ENCODE peak calls at places on chromosomes 7 and 10, in eight cellular contexts. I is HCT116, L is keratinocyte, O is cardiac muscle cell, Y is H1, V is fibroblast of lung, E is kidney epithelial cell, N is heart left ventricle. G is an unnamed sample. For H3K36me3, the result is how much of the 10 kb centered on the place peaks cover.

GRCh38 chr10:121900443-121901174 is 27.2 kb downstream of the ATE1 start:
- DNase-seq in I (peak), L (peak), O (peak), Y (no peak), V (peak), E (peak), N (no peak), G (no peak)

GRCh38 chr10:103545366-103545765 is 51.9 kb downstream of the NEURL1 start:
- DNase-seq in I (no peak), L (no peak), O (no peak), Y (no peak), V (no peak), E (no peak), N (no peak), G (no peak)

GRCh38 chr7:73850781-73851207 is 8.5 kb upstream of the METTL27 start:
- DNase-seq in I (peak), L (peak), O (peak), Y (no peak), V (peak), E (peak), N (peak), G (peak)

GRCh38 chr7:126715076-126715475 is 537.7 kb downstream of the GRM8 start:
- DNase-seq in I (no peak), L (no peak), O (no peak), Y (no peak), V (no peak), E (no peak), N (no peak), G (no peak)

GRCh38 chr7:144723311-144723710 is 112.5 kb downstream of the TPK1 start:
- DNase-seq in I (no peak), L (no peak), O (no peak), Y (no peak), V (no peak), E (no peak), N (no peak), G (no peak)

GRCh38 chr7:985915-986741 is 3.1 kb downstream of the CYP2W1 start:
- DNase-seq in I (no peak), L (no peak), O (peak), Y (no peak), V (peak), E (no peak), N (no peak), G (no peak)

GRCh38 chr10:79292789-79293746 is 54.2 kb upstream of the PPIF start:
- DNase-seq in I (no peak), L (no peak), O (no peak), Y (no peak), V (no peak), E (no peak), N (no peak), G (no peak)

GRCh38 chr7:75866497-75867389 is 12.1 kb upstream of the RHBDD2 start:
- DNase-seq in I (peak), L (no peak), O (peak), Y (no peak), V (peak), E (no peak), N (no peak), G (no peak)

GRCh38 chr7:133054167-133054840 is 27.6 kb downstream of the CHCHD3 start:
- DNase-seq in I (no peak), L (no peak), O (no peak), Y (no peak), V (peak), E (no peak), N (no peak), G (no peak)

GRCh38 chr10:103241262-103242011 is 4.2 kb upstream of the RPEL1 start:
- DNase-seq in I (peak), L (no peak), O (no peak), Y (no peak), V (peak), E (peak), N (no peak), G (no peak)

GRCh38 chr7:132466367-132466766 is 109.9 kb downstream of the PLXNA4 start:
- DNase-seq in I (no peak), L (no peak), O (no peak), Y (no peak), V (no peak), E (no peak), N (no peak), G (no peak)

GRCh38 chr7:66748127-66748511 is 7.6 kb downstream of the RABGEF1 start:
- DNase-seq in I (no peak), L (no peak), O (no peak), Y (no peak), V (no peak), E (no peak), N (no peak), G (peak)

GRCh38 chr10:101749033-101749432 is 26.9 kb downstream of the FGF8 start:
- DNase-seq in I (peak), L (no peak), O (peak), Y (peak), V (no peak), E (no peak), N (no peak), G (no peak)
- TF ChIP-seq CTCF in I (peak), L (no peak), O (peak), Y (peak), V (no peak), E (peak), N (no peak), G (no peak)

DNA sequence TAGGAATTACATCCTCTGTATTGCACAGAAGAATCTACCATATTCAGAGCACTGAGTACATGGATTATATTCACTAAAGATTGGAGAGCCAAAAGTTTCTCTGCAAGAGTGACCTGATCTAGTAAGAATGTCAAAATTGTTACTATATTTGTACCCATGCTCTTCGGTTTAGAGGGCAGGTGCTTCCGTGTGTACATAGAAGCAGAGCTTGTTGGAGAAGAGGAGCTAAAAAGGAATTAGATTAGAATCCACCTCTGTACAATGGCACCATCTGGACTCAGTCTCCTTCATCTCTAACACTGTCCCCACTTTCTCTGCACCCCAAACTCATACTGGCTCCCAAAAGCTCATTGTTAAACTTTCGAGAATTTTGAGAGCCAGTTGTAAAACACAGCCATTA is 8.3 kb downstream of the CALD1 start:
- DNase-seq in I (no peak), L (no peak), O (no peak), Y (no peak), V (no peak), E (no peak), N (no peak), G (no peak)
- H3K36me3 ChIP-seq in I (under half), L (under half), O (under half), Y (under half), V (under half), E (under half), N (under half), G (under half)

GRCh38 chr7:101948650-101949049 is 131.2 kb downstream of the CUX1 start:
- DNase-seq in I (no peak), L (no peak), O (no peak), Y (no peak), V (no peak), E (no peak), N (no peak), G (no peak)
- TF ChIP-seq CTCF in I (no peak), L (no peak), O (no peak), Y (no peak), V (no peak), E (no peak), N (no peak), G (no peak)

DNA sequence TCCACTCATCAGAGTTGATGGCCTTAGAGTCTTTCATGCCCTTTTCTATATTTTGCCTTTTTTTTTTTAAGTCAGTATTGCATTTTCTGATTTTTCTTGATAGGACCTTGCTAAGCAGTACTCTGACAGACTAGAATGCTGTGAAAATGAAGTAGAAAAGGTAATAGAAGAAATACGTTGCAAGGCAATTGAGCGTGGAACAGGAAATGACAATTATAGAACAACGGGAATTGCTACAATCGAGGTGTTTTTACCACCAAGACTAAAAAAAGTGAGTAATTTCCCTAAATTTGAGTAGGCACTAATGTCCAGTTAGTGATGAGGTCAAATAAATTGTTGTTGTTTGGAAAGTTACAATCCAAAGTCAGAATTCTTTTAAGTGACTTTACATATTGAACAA is 7.4 kb downstream of the NUB1 start:
- DNase-seq in I (no peak), L (no peak), O (no peak), Y (no peak), V (no peak), E (no peak), N (no peak), G (no peak)
- H3K36me3 ChIP-seq in I (under half), L (under half), O (half or more), Y (under half), V (under half), E (under half), N (half or more), G (under half)

GRCh38 chr7:36937754-36938551 is 213.7 kb upstream of the AOAH start:
- DNase-seq in I (no peak), L (no peak), O (peak), Y (no peak), V (no peak), E (no peak), N (no peak), G (no peak)
- TF ChIP-seq CTCF in I (peak), L (no peak), O (no peak), Y (no peak), V (no peak), E (no peak), N (no peak), G (no peak)

G was measured in BJ.